ENCODE peak calls at places on chromosomes 5 and 9, in nine cellular contexts. K is iPS DF 6.9, Q is GM12878, G is nephron progenitor cell, X is NB4, J is EL, F is AG09309, E is RWPE1, V is germinal center. Z is an unnamed sample.

GRCh38 chr9:37329576-37329975 is 92.9 kb upstream of the GRHPR start:
- DNase-seq in E (peak; percentile 14), F (no peak), V (no peak), G (no peak), Q (no peak), J (peak; percentile 36), X (peak; percentile 34), K (no peak), Z (peak; percentile 36)

GRCh38 chr9:132670816-132671371 is 630 bp downstream of the GTF3C4 start:
- DNase-seq in Q (no peak), K (no peak), E (peak; percentile 64), X (peak; percentile 54), G (peak; percentile 50), J (peak; percentile 56), F (no peak), V (peak; percentile 35), Z (peak; percentile 52)

GRCh38 chr9:135997070-135998012 is 36.2 kb upstream of the UBAC1 start:
- DNase-seq in E (no peak), K (no peak), F (no peak), X (no peak), G (no peak), V (no peak), J (no peak), Q (no peak), Z (no peak)

GRCh38 chr5:78527925-78528324 is 120.6 kb downstream of the LHFPL2 start:
- DNase-seq in X (no peak), V (no peak), J (no peak), G (no peak), Q (no peak), F (no peak), K (no peak), E (no peak), Z (no peak)

GRCh38 chr5:5069851-5070250 is 70.3 kb upstream of the ADAMTS16 start:
- DNase-seq in J (no peak), G (no peak), Q (no peak), X (no peak), K (no peak), E (no peak), F (no peak), V (no peak), Z (no peak)

GRCh38 chr5:68845121-68845520 is 248.7 kb upstream of the SLC30A5 start:
- DNase-seq in X (no peak), E (no peak), K (no peak), J (no peak), V (no peak), Q (no peak), G (no peak), F (no peak), Z (no peak)

GRCh38 chr9:129834489-129835127 is 467 bp downstream of the C9orf78 start:
- DNase-seq in X (peak; percentile 47), J (no peak), K (no peak), G (peak; percentile 10), E (peak; percentile 52), F (no peak), V (peak; percentile 30), Q (no peak), Z (peak; percentile 35)

GRCh38 chr9:89039092-89039465 is 47.8 kb downstream of the S1PR3 start:
- DNase-seq in F (no peak), Q (no peak), E (no peak), K (no peak), X (no peak), V (no peak), G (no peak), J (no peak), Z (no peak)

GRCh38 chr5:73201547-73202513 is 28.8 kb downstream of the TMEM174 start:
- DNase-seq in V (peak; percentile 74), Q (no peak), E (peak; percentile 94), K (peak; percentile 80), G (peak; percentile 90), F (no peak), J (peak; percentile 68), X (peak; percentile 72), Z (peak; percentile 56)